ENCODE peak calls at places on chromosomes 2 and 18, in four cellular contexts. S, R, W and L are unnamed samples.
A peak's percentile ranks its signal among the peaks of the same experiment; 100 is the strongest.

GRCh38 chr18:31658670-31659573 is 25.5 kb downstream of the B4GALT6 start:
- DNase-seq in S (peak; percentile 69), R (no peak), W (no peak), L (no peak)

GRCh38 chr2:136034629-136035028 is 49.2 kb upstream of the DARS1 start:
- DNase-seq in S (no peak), R (no peak), W (no peak), L (no peak)

GRCh38 chr2:117960231-117960630 is 53.6 kb downstream of the CCDC93 start:
- DNase-seq in S (no peak), R (no peak), W (no peak), L (no peak)

GRCh38 chr2:73112026-73112912 is 479 bp downstream of the RAB11FIP5 start:
- DNase-seq in S (no peak), R (no peak), W (peak; percentile 71), L (no peak)

GRCh38 chr2:42852798-42853197 is 60.4 kb upstream of the HAAO start:
- DNase-seq in S (no peak), R (no peak), W (peak; percentile 15), L (no peak)

GRCh38 chr2:239605976-239606375 is 205.2 kb upstream of the HDAC4 start:
- DNase-seq in S (no peak), R (no peak), W (no peak), L (no peak)

GRCh38 chr2:16773080-16773713 is 107.6 kb upstream of the CYRIA start:
- DNase-seq in S (no peak), R (no peak), W (no peak), L (no peak)

GRCh38 chr2:220892018-220892634 is 680.0 kb downstream of the EPHA4 start:
- DNase-seq in S (no peak), R (no peak), W (no peak), L (no peak)

GRCh38 chr2:74147729-74148456 is at the start of gene BOLA3:
- DNase-seq in S (no peak), R (peak; percentile 36), W (peak; percentile 94), L (peak; percentile 26)

GRCh38 chr2:241844831-241845578 is 13.7 kb downstream of the PDCD1 start:
- DNase-seq in S (no peak), R (no peak), W (no peak), L (no peak)

GRCh38 chr18:27735117-27735516 is 441.8 kb downstream of the CDH2 start:
- DNase-seq in S (no peak), R (no peak), W (no peak), L (no peak)

GRCh38 chr18:658947-659533 is 1.6 kb downstream of the TYMS start:
- DNase-seq in S (no peak), R (no peak), W (no peak), L (no peak)

GRCh38 chr2:43109261-43109743 is 117.1 kb downstream of the ZFP36L2 start:
- DNase-seq in S (no peak), R (no peak), W (no peak), L (no peak)

GRCh38 chr18:74266161-74266560 is 25.6 kb downstream of the CYB5A start:
- DNase-seq in S (no peak), R (no peak), W (no peak), L (peak; percentile 16)

GRCh38 chr2:112056626-112056987 is 1.5 kb downstream of the TMEM87B start:
- DNase-seq in S (no peak), R (no peak), W (no peak), L (no peak)

GRCh38 chr2:109497447-109497846 is 116.3 kb downstream of the SEPTIN10 start:
- DNase-seq in S (peak; percentile 47), R (peak; percentile 86), W (no peak), L (peak; percentile 16)

GRCh38 chr2:65402780-65403528 is 29.4 kb downstream of the SPRED2 start:
- DNase-seq in S (peak; percentile 40), R (no peak), W (no peak), L (no peak)

GRCh38 chr2:158507141-158507540 is 50.4 kb downstream of the PKP4 start:
- DNase-seq in S (no peak), R (no peak), W (no peak), L (no peak)

GRCh38 chr2:198901894-198902293 is 555.8 kb downstream of the SATB2 start:
- DNase-seq in S (no peak), R (no peak), W (no peak), L (no peak)

GRCh38 chr2:88967844-88968243 is 276.4 kb downstream of the RPIA start:
- DNase-seq in S (no peak), R (no peak), W (no peak), L (no peak)

GRCh38 chr2:217948341-217948791 is 54.4 kb downstream of the TNS1 start:
- DNase-seq in S (no peak), R (no peak), W (no peak), L (no peak)

GRCh38 chr2:127196998-127197397 is 23.1 kb downstream of the CYP27C1 start:
- DNase-seq in S (no peak), R (no peak), W (no peak), L (no peak)

GRCh38 chr18:74722237-74722636 is 124.6 kb downstream of the ZNF407 start:
- DNase-seq in S (peak; percentile 46), R (no peak), W (no peak), L (no peak)

GRCh38 chr18:22572321-22572720 is 154.6 kb upstream of the CTAGE1 start:
- DNase-seq in S (no peak), R (no peak), W (no peak), L (no peak)

GRCh38 chr2:69617744-69618143 is 25.8 kb downstream of the AAK1 start:
- DNase-seq in S (no peak), R (no peak), W (no peak), L (no peak)

GRCh38 chr2:197130318-197130717 is 180.3 kb downstream of the ANKRD44 start:
- DNase-seq in S (no peak), R (no peak), W (no peak), L (no peak)

GRCh38 chr2:84880645-84881521 is at the start of gene TRABD2A:
- DNase-seq in S (no peak), R (no peak), W (peak; percentile 75), L (no peak)

GRCh38 chr2:63050916-63051794 is 525 bp downstream of the OTX1 start:
- DNase-seq in S (no peak), R (no peak), W (no peak), L (no peak)

GRCh38 chr2:206232287-206233035 is 42.0 kb upstream of the ZDBF2 start:
- DNase-seq in S (no peak), R (no peak), W (no peak), L (no peak)

GRCh38 chr18:27996792-27997191 is 180.1 kb downstream of the CDH2 start:
- DNase-seq in S (no peak), R (peak; percentile 24), W (no peak), L (no peak)

GRCh38 chr2:216287251-216287650 is 85.0 kb downstream of the MARCHF4 start:
- DNase-seq in S (no peak), R (no peak), W (no peak), L (no peak)

GRCh38 chr18:32470136-32470712 is 458 bp downstream of the GAREM1 start:
- DNase-seq in S (no peak), R (no peak), W (peak; percentile 73), L (no peak)

DNA sequence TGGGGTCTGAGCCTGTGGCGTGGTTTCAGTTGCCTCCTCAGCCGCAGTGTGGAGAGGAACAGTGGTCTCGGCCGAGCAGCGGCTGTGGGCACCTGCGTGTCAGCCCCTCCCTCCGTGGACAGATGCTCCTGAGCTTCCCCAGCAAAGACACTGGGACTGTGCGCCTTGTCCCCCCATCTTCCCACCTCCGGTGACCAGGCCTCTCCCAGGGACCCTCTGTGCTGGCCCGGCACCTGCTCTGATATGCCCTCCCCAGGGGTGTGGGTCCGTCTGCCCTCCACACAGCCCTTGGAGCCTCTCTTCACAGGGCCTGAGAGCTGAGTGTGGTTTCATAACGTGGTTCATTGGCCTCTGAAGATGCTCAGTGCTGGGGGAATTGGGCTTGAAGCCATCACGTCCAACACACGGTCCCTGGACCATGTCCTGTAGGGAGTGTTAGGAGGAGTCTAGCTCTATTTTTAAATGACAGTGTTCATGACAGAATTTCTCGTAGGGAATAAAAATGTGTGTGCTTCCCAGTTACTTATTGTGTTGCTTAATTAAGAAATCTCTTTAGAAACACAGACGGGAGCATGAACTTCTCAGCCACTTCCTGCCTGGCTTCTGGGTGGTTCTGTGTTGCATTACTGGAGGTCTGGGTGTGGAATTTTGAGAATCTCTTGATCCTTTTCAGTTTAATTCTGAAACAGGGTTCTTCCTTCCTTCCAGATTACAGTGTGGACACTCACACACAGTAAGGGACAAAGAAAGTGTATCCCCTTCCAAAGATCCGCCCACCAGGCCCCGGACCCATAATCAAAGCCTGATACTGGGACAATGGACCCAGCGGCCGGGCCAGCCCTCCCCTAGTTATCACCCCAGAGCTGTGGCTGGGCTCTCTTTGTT is 110.7 kb downstream of the NFATC1 start:
- DNase-seq in S (no peak), R (no peak), W (peak; percentile 57), L (no peak)
- H3K4me3 ChIP-seq in S (no peak overlapping the region), R (no peak overlapping the region), W (no peak overlapping the region), L (no peak overlapping the region)

DNA sequence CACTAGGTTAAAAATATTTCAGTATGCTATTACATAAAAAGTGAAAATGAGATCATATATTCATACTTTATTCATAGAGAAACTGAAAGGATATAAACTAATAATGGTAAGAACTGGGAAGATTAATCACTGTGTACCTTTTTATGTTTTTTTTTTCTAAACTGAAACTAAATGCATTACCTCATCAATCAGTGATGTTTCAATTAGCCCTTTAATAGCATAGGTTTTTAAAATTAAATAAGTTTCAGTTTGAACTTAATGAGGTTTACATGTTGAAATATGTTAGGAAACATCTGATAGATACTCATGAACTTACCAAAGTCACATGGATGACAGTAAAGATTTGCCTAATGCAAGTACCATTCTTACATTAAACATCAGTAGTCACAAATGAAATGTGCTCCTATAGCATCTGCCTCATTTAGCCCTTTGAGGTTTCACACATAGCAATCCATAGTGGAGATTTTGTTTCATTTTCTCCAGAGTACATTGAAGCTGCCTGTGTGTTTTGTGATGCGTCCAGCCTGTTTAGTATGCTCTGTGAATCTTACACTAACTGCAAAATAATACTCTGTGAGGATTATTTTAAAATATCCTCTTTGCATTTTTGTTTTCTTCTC is 8.9 kb downstream of the MAPRE2 start:
- DNase-seq in S (no peak), R (no peak), W (no peak), L (no peak)
- H3K4me3 ChIP-seq in S (no peak overlapping the region), R (no peak overlapping the region), W (peak overlapping the region; percentile 11), L (no peak overlapping the region)

DNA sequence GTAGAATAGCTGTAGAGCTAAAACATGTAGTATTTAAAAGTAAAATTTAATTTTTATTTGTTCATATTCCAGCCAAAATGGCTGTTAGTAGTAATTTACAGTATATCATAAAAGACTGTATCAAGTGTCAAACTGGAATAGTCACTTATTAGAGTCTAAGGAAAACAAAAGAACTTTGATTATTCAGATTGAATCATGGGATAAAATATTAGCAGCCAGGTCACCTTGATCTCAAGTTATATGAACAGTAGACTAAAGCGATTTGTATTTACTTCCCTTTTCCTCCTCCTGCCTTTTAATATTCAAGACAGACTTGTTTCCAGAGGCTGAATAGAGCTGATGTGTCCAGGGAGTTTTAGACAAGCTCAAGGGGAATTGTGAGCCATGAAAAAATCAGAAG is 54.4 kb downstream of the PMAIP1 start:
- DNase-seq in S (no peak), R (no peak), W (no peak), L (no peak)
- H3K4me3 ChIP-seq in S (no peak overlapping the region), R (no peak overlapping the region), W (no peak overlapping the region), L (no peak overlapping the region)

DNA sequence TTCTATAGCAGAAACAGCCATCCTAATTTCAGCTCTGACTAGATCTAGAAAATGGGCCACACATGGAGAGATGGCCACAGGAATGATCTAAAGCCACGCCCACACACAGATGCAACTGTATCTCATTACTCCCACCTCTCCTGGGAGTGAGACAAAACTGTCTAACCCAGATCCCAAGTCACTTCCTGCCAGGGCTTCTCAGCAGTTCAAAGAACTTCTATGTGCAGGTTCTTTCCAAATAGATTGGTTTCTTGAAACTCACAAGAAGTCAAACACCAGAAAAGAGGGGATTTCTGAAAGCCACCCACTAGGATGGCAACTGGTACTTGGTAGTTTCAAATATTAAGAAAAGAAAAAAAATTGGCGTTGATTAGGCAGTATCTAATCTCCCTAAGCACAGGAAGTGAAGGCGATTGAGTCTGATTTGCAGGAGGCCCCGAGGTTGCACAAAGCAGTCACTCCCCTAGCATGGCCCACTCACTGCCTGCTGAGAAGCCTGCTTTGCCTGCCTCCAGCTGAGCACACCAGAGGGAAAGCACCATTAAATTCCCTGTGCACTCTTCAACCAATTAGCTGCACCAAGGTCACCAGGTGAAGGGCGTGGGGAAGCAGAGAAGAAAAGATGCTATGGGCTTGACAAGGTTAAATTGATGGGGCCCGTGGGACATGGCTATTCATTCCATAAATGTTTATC is 51.1 kb downstream of the PAPOLG start:
- DNase-seq in S (peak; percentile 53), R (peak; percentile 78), W (no peak), L (peak; percentile 12)
- H3K4me3 ChIP-seq in S (no peak overlapping the region), R (no peak overlapping the region), W (no peak overlapping the region), L (no peak overlapping the region)